ENCODE peak calls at places on chromosomes 5 and 9, in seven cellular contexts. X, E, H, J, C, U and W are unnamed samples.
A peak's percentile ranks its signal among the peaks of the same experiment; 100 is the strongest.

GRCh38 chr9:21591221-21592062 is 109.3 kb upstream of the IFNE start:
- DNase-seq in X (no peak), E (peak; percentile 27), C (peak; percentile 21), J (peak; percentile 90), U (peak; percentile 46), H (peak; percentile 95), W (peak; percentile 44)

GRCh38 chr5:93415819-93416218 is 165.2 kb downstream of the NR2F1-AS1 start:
- DNase-seq in U (no peak), H (no peak), J (no peak), E (no peak), X (no peak), C (no peak), W (no peak)

GRCh38 chr9:136187683-136188586 is 17.0 kb downstream of the LHX3 start:
- DNase-seq in U (no peak), E (no peak), J (no peak), C (no peak), X (no peak), H (no peak), W (no peak)

GRCh38 chr5:172841258-172841657 is 7.2 kb downstream of the ERGIC1 start:
- DNase-seq in E (no peak), H (no peak), U (no peak), J (no peak), X (no peak), C (no peak), W (no peak)

GRCh38 chr5:41772785-41773442 is 97.3 kb downstream of the OXCT1 start:
- DNase-seq in C (no peak), J (no peak), E (no peak), U (no peak), X (no peak), H (no peak), W (no peak)

GRCh38 chr5:149254506-149254905 is 17.2 kb upstream of the AFAP1L1 start:
- DNase-seq in J (peak; percentile 45), U (no peak), X (no peak), E (no peak), C (no peak), H (no peak), W (peak; percentile 45)

GRCh38 chr9:120928720-120929389 is 2.3 kb upstream of the TRAF1 start:
- DNase-seq in C (no peak), J (no peak), E (peak; percentile 72), H (no peak), U (peak; percentile 63), X (peak; percentile 59), W (peak; percentile 13)

GRCh38 chr5:98638701-98639100 is 134.8 kb upstream of the RGMB start:
- DNase-seq in E (no peak), J (peak; percentile 18), H (no peak), U (no peak), X (no peak), C (no peak), W (no peak)

GRCh38 chr5:97501965-97502305 is 318.9 kb upstream of the RIOK2 start:
- DNase-seq in H (peak; percentile 48), J (peak; percentile 60), X (no peak), U (no peak), C (no peak), E (no peak), W (no peak)

GRCh38 chr9:135910757-135911156 is 3.4 kb upstream of the CAMSAP1 start:
- DNase-seq in J (no peak), C (no peak), H (no peak), X (no peak), E (no peak), U (no peak), W (no peak)